ENCODE peak calls at places on chromosomes 5 and 9, in six cellular contexts. One of them, this sample, is unnamed.
A peak's percentile ranks its signal among the peaks of the same experiment; 100 is the strongest.

GRCh38 chr5:115640274-115640673 is 14.4 kb upstream of the TMED7 start:
- DNase-seq in upper lobe of left lung: no peak
- DNase-seq in mammary epithelial cell: no peak
- DNase-seq in stomach: no peak
- DNase-seq in lower lobe of right lung: no peak
- DNase-seq in adrenal gland: no peak
- DNase-seq in this sample: no peak

GRCh38 chr9:137411670-137412380 is 11.1 kb downstream of the EXD3 start:
- DNase-seq in upper lobe of left lung: peak; percentile 86
- DNase-seq in adrenal gland: peak; percentile 94
- DNase-seq in stomach: peak; percentile 91
- DNase-seq in mammary epithelial cell: peak; percentile 82
- DNase-seq in lower lobe of right lung: peak; percentile 80
- DNase-seq in this sample: peak; percentile 44

GRCh38 chr9:136370687-136371530 is 2.6 kb downstream of the CARD9 start:
- DNase-seq in lower lobe of right lung: no peak
- DNase-seq in mammary epithelial cell: no peak
- DNase-seq in stomach: no peak
- DNase-seq in upper lobe of left lung: peak; percentile 81
- DNase-seq in adrenal gland: no peak
- DNase-seq in this sample: no peak

GRCh38 chr5:174173766-174174165 is 128.3 kb downstream of the NSG2 start:
- DNase-seq in adrenal gland: peak; percentile 15
- DNase-seq in upper lobe of left lung: no peak
- DNase-seq in lower lobe of right lung: no peak
- DNase-seq in mammary epithelial cell: no peak
- DNase-seq in stomach: no peak
- DNase-seq in this sample: no peak

GRCh38 chr5:126961702-126962101 is 68.7 kb downstream of the MARCHF3 start:
- DNase-seq in adrenal gland: no peak
- DNase-seq in upper lobe of left lung: no peak
- DNase-seq in stomach: no peak
- DNase-seq in lower lobe of right lung: no peak
- DNase-seq in mammary epithelial cell: peak; percentile 84
- DNase-seq in this sample: no peak

GRCh38 chr5:116571568-116572321 is 2.9 kb downstream of the SEMA6A start:
- DNase-seq in upper lobe of left lung: no peak
- DNase-seq in lower lobe of right lung: no peak
- DNase-seq in stomach: no peak
- DNase-seq in mammary epithelial cell: no peak
- DNase-seq in adrenal gland: peak; percentile 57
- DNase-seq in this sample: no peak

GRCh38 chr9:83489961-83490360 is 48.2 kb downstream of the FRMD3 start:
- DNase-seq in lower lobe of right lung: no peak
- DNase-seq in upper lobe of left lung: no peak
- DNase-seq in mammary epithelial cell: no peak
- DNase-seq in stomach: no peak
- DNase-seq in adrenal gland: no peak
- DNase-seq in this sample: no peak

GRCh38 chr9:34176089-34176488 is 2.8 kb upstream of the UBAP1 start:
- DNase-seq in upper lobe of left lung: no peak
- DNase-seq in stomach: no peak
- DNase-seq in mammary epithelial cell: peak; percentile 93
- DNase-seq in lower lobe of right lung: no peak
- DNase-seq in adrenal gland: no peak
- DNase-seq in this sample: no peak

DNA sequence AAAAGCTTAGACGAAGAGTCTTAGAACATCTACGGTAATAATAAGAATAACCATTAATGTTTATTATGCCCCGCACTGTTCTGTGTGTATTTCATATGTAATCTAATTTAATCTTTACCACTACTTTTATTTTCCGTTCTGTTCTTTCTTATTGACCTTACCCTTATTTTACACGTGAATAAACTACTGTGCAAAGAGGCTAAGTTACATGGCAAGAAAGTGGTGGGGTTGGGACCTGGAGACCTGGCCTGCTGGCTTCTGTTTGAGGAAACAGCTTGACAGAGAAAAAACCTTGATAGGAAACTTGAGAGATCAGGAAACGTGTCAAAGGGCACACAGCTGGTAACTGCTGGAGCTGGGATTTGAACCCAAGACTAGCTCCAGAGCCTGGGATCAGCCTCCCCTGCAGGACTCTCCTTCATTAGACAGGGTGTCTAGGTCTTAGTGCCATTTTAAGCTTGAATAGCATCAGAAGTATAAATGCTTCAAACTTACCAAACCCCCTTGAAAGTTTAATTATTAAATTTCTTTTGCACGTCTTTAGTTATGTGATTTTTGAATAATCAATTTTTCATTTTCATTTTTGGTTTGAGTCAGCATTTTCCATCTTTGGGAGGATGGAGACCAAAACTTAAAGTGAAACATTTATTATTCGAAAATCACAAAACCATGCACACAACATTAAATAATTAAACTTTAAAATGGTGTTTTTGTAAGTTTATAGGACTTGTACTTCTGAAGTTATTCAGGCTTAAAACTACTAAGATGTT is 129.5 kb downstream of the RGS3 start:
- DNase-seq in lower lobe of right lung: no peak
- DNase-seq in mammary epithelial cell: no peak
- DNase-seq in upper lobe of left lung: no peak
- DNase-seq in adrenal gland: no peak
- DNase-seq in stomach: no peak
- DNase-seq in this sample: no peak
- H3K27ac ChIP-seq in lower lobe of right lung: peak overlapping the region; percentile 69
- H3K27ac ChIP-seq in mammary epithelial cell: peak overlapping the region; percentile 87
- H3K27ac ChIP-seq in upper lobe of left lung: peak overlapping the region; percentile 85
- H3K27ac ChIP-seq in adrenal gland: peak overlapping the region; percentile 36
- H3K27ac ChIP-seq in stomach: no peak overlapping the region
- H3K27ac ChIP-seq in this sample: peak overlapping the region; percentile 80

DNA sequence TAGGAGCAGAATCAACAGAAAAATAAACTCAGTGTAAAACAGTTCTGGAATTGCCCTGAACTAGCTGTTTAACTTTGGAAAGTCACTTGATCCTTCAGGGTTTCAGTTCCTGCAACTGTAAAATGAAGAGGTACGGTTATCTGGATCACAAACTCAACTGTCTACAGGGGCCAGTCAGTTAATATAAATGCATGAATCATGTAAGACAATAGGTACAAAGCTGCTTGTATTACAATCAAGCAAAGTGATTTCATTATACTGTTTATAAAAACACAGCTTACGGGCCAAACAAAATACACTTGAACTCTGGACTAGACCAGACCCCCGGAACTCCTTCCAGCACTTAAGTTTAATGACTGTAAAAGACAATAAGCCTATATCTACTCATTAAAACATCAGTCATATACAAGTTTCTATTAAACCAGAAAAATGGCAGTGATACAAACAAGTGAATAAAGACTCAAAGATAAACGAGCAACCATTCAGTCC is 73.0 kb downstream of the MRPS27 start:
- DNase-seq in lower lobe of right lung: no peak
- DNase-seq in stomach: no peak
- DNase-seq in upper lobe of left lung: no peak
- DNase-seq in adrenal gland: no peak
- DNase-seq in mammary epithelial cell: no peak
- DNase-seq in this sample: no peak
- H3K4me1 ChIP-seq in lower lobe of right lung: peaks cover 44% of the 10 kb centered on the region
- H3K4me1 ChIP-seq in stomach: peaks cover 3% of the 10 kb centered on the region
- H3K4me1 ChIP-seq in upper lobe of left lung: peaks cover 29% of the 10 kb centered on the region
- H3K4me1 ChIP-seq in adrenal gland: peaks cover 29% of the 10 kb centered on the region
- H3K4me1 ChIP-seq in mammary epithelial cell: peaks cover 11% of the 10 kb centered on the region
- H3K4me1 ChIP-seq in this sample: peaks cover 58% of the 10 kb centered on the region

DNA sequence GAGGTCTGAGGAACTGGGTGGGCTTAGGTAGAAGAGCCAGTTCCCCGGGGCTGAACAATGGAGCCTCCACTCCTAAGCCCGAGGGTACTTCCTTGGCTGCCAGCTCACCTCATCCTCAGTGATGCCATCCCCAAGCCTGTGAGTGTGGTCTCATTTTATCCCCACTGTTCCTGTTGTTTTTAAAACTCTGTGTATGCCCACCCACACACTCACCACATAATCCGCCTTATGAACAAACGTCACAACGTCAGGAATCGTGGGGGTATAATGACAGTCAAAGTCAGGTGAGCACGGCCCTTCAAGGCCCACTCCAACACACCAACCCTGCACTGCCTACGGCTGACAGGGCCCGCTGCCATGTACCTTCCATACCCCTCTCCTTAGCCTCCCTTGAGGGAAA is 61.1 kb downstream of the PTCH1 start:
- DNase-seq in lower lobe of right lung: no peak
- DNase-seq in stomach: no peak
- DNase-seq in upper lobe of left lung: no peak
- DNase-seq in adrenal gland: no peak
- DNase-seq in mammary epithelial cell: no peak
- DNase-seq in this sample: no peak
- H3K36me3 ChIP-seq in lower lobe of right lung: peaks cover 95% of the 10 kb centered on the region
- H3K36me3 ChIP-seq in stomach: peaks cover 100% of the 10 kb centered on the region
- H3K36me3 ChIP-seq in upper lobe of left lung: peaks cover 33% of the 10 kb centered on the region
- H3K36me3 ChIP-seq in adrenal gland: no peaks in the 10 kb centered on the region
- H3K36me3 ChIP-seq in mammary epithelial cell: no peaks in the 10 kb centered on the region
- H3K36me3 ChIP-seq in this sample: peaks cover 7% of the 10 kb centered on the region

DNA sequence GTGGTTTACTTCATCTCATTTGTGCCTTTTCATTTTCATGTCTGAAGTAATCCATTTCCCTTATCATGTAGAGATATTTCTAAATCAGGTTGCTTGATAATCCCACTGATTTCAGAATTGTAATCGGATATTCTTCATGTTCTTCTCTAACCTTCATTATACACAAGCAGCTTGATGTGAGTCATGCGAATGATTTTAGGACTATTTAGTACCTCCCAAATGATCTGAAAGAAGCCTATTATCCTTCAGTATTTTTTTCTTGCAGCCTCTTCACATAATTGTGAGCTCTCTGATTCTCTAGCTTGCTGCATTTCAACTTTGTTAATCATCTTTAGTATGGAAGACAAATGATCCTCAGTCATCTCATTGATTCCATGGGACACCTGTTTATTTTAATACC is 182.0 kb downstream of the GIN1 start:
- DNase-seq in adrenal gland: no peak
- DNase-seq in lower lobe of right lung: no peak
- DNase-seq in stomach: no peak
- DNase-seq in upper lobe of left lung: no peak
- DNase-seq in mammary epithelial cell: peak; percentile 9
- DNase-seq in this sample: no peak
- H3K27ac ChIP-seq in adrenal gland: no peak overlapping the region
- H3K27ac ChIP-seq in lower lobe of right lung: no peak overlapping the region
- H3K27ac ChIP-seq in stomach: no peak overlapping the region
- H3K27ac ChIP-seq in upper lobe of left lung: no peak overlapping the region
- H3K27ac ChIP-seq in mammary epithelial cell: no peak overlapping the region
- H3K27ac ChIP-seq in this sample: no peak overlapping the region

GRCh38 chr5:84706678-84707641 is 322.3 kb upstream of the EDIL3 start:
- DNase-seq in lower lobe of right lung: no peak
- DNase-seq in mammary epithelial cell: no peak
- DNase-seq in upper lobe of left lung: no peak
- DNase-seq in stomach: no peak
- DNase-seq in adrenal gland: no peak
- DNase-seq in this sample: no peak

DNA sequence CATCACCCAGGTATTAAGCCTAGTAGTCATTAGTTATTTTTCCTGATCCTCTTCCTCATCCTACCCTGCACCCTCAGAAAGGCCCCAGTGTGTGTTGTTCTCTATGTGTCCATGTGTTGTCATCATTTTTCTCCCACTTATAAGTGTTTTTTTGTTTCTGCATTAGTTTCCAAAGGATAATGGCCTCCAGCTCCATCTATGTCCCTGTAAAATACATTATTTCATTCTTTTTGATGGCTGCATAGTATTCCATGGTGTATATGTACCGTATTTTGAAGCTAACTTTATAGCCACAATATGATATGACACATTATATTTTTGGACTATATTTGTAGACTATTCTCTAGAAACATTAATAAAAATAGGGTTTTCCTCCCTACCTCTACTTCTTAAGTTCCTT is 324.4 kb upstream of the EDIL3 start:
- DNase-seq in upper lobe of left lung: no peak
- DNase-seq in mammary epithelial cell: no peak
- DNase-seq in adrenal gland: no peak
- DNase-seq in stomach: no peak
- DNase-seq in lower lobe of right lung: no peak
- DNase-seq in this sample: no peak
- H3K4me1 ChIP-seq in upper lobe of left lung: no peaks in the 10 kb centered on the region
- H3K4me1 ChIP-seq in mammary epithelial cell: no peaks in the 10 kb centered on the region
- H3K4me1 ChIP-seq in adrenal gland: no peaks in the 10 kb centered on the region
- H3K4me1 ChIP-seq in stomach: no peaks in the 10 kb centered on the region
- H3K4me1 ChIP-seq in lower lobe of right lung: no peaks in the 10 kb centered on the region
- H3K4me1 ChIP-seq in this sample: no peaks in the 10 kb centered on the region

GRCh38 chr5:141636106-141636412 is 590 bp downstream of the HDAC3 start:
- DNase-seq in upper lobe of left lung: no peak
- DNase-seq in lower lobe of right lung: no peak
- DNase-seq in stomach: no peak
- DNase-seq in adrenal gland: no peak
- DNase-seq in mammary epithelial cell: no peak
- DNase-seq in this sample: no peak
- H3K36me3 ChIP-seq in upper lobe of left lung: peaks cover 7% of the 10 kb centered on the region
- H3K36me3 ChIP-seq in lower lobe of right lung: peaks cover 12% of the 10 kb centered on the region
- H3K36me3 ChIP-seq in stomach: peaks cover 16% of the 10 kb centered on the region
- H3K36me3 ChIP-seq in adrenal gland: no peaks in the 10 kb centered on the region
- H3K36me3 ChIP-seq in mammary epithelial cell: peaks cover 9% of the 10 kb centered on the region
- H3K36me3 ChIP-seq in this sample: no peaks in the 10 kb centered on the region

GRCh38 chr5:32840606-32841005 is 129.5 kb downstream of the NPR3 start:
- DNase-seq in upper lobe of left lung: no peak
- DNase-seq in stomach: no peak
- DNase-seq in adrenal gland: no peak
- DNase-seq in mammary epithelial cell: no peak
- DNase-seq in lower lobe of right lung: no peak
- DNase-seq in this sample: no peak
- H3K27ac ChIP-seq in upper lobe of left lung: no peak overlapping the region
- H3K27ac ChIP-seq in stomach: no peak overlapping the region
- H3K27ac ChIP-seq in adrenal gland: no peak overlapping the region
- H3K27ac ChIP-seq in mammary epithelial cell: no peak overlapping the region
- H3K27ac ChIP-seq in lower lobe of right lung: no peak overlapping the region
- H3K27ac ChIP-seq in this sample: no peak overlapping the region

DNA sequence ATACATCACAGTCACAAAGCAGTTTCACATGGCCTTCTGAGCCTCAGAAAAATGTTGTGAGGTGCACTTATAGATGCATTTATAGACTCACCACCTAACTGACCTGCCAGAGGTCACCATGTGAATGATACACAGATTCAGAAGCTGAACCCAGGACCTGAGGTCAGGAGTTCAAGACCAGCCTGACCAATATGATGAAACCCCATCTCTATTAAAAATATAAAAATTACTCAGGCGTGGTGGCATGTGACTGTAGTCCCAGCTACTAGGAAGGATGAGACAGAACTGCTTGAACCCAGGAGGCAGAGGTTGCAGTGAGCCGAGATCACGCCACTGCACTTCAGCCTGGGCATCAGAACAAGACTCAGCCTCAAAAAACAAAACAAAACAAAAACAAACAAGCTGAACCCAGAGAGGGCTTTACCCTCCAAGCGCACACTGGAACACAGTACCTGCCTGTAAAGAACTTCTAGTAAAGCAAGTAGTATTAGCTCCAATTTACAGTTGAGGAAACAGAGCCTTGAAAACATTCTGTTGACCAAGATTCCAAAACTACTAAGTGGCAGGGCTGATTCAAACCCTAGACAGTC is 16.3 kb downstream of the ECPAS start:
- DNase-seq in mammary epithelial cell: no peak
- DNase-seq in lower lobe of right lung: no peak
- DNase-seq in upper lobe of left lung: no peak
- DNase-seq in stomach: no peak
- DNase-seq in adrenal gland: no peak
- DNase-seq in this sample: no peak
- H3K4me1 ChIP-seq in mammary epithelial cell: no peaks in the 10 kb centered on the region
- H3K4me1 ChIP-seq in lower lobe of right lung: no peaks in the 10 kb centered on the region
- H3K4me1 ChIP-seq in upper lobe of left lung: peaks cover 27% of the 10 kb centered on the region
- H3K4me1 ChIP-seq in stomach: peaks cover 4% of the 10 kb centered on the region
- H3K4me1 ChIP-seq in adrenal gland: peaks cover 15% of the 10 kb centered on the region
- H3K4me1 ChIP-seq in this sample: peaks cover 2% of the 10 kb centered on the region